ENCODE peak calls at places on chromosome 21, in five cellular contexts. K is uterus, S is neural progenitor cell, I is tibial nerve, E is Peyer's patch. F is an unnamed sample. For H3K4me1, the result is how much of the 10 kb centered on the place peaks cover.

GRCh38 chr21:14843991-14844390 is 220.8 kb downstream of the NRIP1 start:
- DNase-seq in K (no peak), E (no peak), S (no peak), I (no peak), F (no peak)

GRCh38 chr21:33403128-33403785 is at the start of gene IFNGR2:
- DNase-seq in K (no peak), S (peak), I (no peak), E (peak), F (no peak)

GRCh38 chr21:17866590-17866989 is 47.4 kb upstream of the C21orf91 start:
- DNase-seq in E (no peak), I (no peak), S (no peak), K (no peak), F (no peak)

GRCh38 chr21:43956019-43956666 is 56.0 kb upstream of the TRAPPC10 start:
- DNase-seq in K (no peak), S (no peak), I (no peak), E (no peak), F (no peak)

GRCh38 chr21:14523234-14523633 is 22.9 kb downstream of the SAMSN1 start:
- DNase-seq in S (no peak), E (no peak), K (no peak), I (no peak), F (no peak)

GRCh38 chr21:35159881-35160280 is 110.8 kb upstream of the RUNX1 start:
- DNase-seq in S (no peak), K (no peak), E (no peak), I (no peak), F (peak)

GRCh38 chr21:14603202-14603601 is 57.1 kb upstream of the SAMSN1 start:
- DNase-seq in K (no peak), E (no peak), S (no peak), I (no peak), F (peak)

GRCh38 chr21:29300547-29301138 is 1.9 kb downstream of the BACH1 start:
- DNase-seq in E (no peak), I (no peak), K (no peak), S (no peak), F (no peak)

GRCh38 chr21:35843911-35844667 is 216.2 kb downstream of the SETD4 start:
- DNase-seq in E (no peak), K (no peak), I (peak), S (no peak), F (no peak)

GRCh38 chr21:28928578-28929124 is 64.0 kb downstream of the LTN1 start:
- DNase-seq in K (no peak), E (no peak), I (no peak), S (no peak), F (no peak)

GRCh38 chr21:37338671-37339526 is 27.7 kb upstream of the DYRK1A start:
- DNase-seq in S (no peak), K (peak), E (no peak), I (no peak), F (peak)

GRCh38 chr21:43736224-43736883 is 17.4 kb downstream of the PDXK start:
- DNase-seq in I (no peak), K (no peak), E (no peak), S (no peak), F (no peak)

GRCh38 chr21:33268736-33269441 is 2.7 kb downstream of the IL10RB start:
- DNase-seq in K (no peak), E (peak), I (no peak), S (no peak), F (peak)

GRCh38 chr21:32463367-32463766 is 50.9 kb downstream of the EVA1C start:
- DNase-seq in S (no peak), E (no peak), K (peak), I (no peak), F (no peak)

GRCh38 chr21:41777934-41778815 is 11.3 kb upstream of the RIPK4 start:
- DNase-seq in S (peak), I (peak), K (peak), E (peak), F (peak)
- TF ChIP-seq CTCF in S (peak), I (peak), K (peak), E (peak), F (peak)

GRCh38 chr21:45541221-45542039 is 810 bp downstream of the SLC19A1 start:
- DNase-seq in S (no peak), K (peak), I (peak), E (peak), F (no peak)

GRCh38 chr21:45542242-45542666 is at the start of gene SLC19A1:
- DNase-seq in K (peak), S (peak), I (no peak), E (peak), F (no peak)

GRCh38 chr21:45539796-45540600 is 2.2 kb downstream of the SLC19A1 start:
- DNase-seq in S (no peak), E (peak), I (no peak), K (no peak), F (no peak)

GRCh38 chr21:45539046-45539795 is 3.0 kb downstream of the SLC19A1 start:
- DNase-seq in K (peak), E (peak), I (no peak), S (no peak), F (no peak)

GRCh38 chr21:45540601-45540970 is 1.7 kb downstream of the SLC19A1 start:
- DNase-seq in I (no peak), E (peak), S (no peak), K (peak), F (no peak)
- H3K4me1 ChIP-seq in I (under half), E (under half), S (under half), K (under half), F (under half)

DNA sequence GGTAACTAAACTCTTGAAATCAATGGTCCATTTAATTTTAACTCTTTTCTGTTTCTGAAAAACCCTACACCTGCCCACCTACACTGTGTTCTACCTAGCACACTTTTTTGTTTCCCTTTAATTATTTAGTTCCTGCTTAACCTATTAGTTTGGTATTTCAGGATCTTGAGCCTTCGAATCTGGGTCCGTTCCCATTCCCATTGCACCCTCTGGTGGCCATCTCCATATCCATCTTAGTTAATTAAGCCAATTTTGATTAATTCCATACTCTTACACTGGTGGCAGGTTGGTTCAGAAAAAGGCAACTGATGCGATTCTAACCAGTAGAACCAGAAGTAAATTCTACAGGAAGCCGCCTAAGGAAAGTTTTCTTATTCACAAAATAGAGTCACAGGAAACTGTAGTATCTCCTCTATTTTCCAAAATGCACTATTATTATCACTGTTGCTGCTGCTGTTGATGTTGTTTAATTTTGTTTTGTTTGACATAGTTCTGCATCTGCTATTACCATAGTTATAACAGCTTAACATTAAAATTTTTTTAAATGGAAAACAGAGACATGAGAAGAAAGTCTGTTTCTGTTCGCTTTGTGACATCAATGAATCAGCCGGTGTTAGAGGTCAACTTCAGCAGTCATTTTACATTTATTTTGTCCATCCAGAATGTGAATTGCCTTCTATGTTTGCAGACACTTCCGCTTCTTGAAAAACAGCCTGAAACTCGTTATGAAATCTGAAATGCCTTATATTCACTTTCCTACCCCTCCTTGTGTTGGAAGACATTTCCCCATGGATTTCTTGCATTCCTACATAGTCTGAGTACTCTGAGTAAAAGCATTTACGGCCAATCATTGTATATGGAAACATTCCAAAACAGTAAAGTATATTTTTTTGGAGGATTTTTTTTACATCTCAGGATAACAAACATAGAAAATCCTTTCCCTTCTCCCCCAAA is 115.5 kb upstream of the NCAM2 start:
- DNase-seq in I (peak), S (peak), K (no peak), E (no peak), F (peak)
- TF ChIP-seq CTCF in I (peak), S (peak), K (peak), E (peak), F (peak)

GRCh38 chr21:26126168-26126553 is 44.4 kb downstream of the APP start:
- DNase-seq in I (no peak), S (no peak), E (no peak), K (no peak), F (no peak)

GRCh38 chr21:26124896-26125295 is 45.7 kb downstream of the APP start:
- DNase-seq in K (no peak), S (no peak), E (no peak), I (no peak), F (no peak)

GRCh38 chr21:26127918-26128317 is 42.7 kb downstream of the APP start:
- DNase-seq in I (no peak), K (no peak), E (no peak), S (no peak), F (peak)

GRCh38 chr21:26125433-26126167 is 45.0 kb downstream of the APP start:
- DNase-seq in K (no peak), S (no peak), I (no peak), E (no peak), F (no peak)

GRCh38 chr21:26127073-26127814 is 43.3 kb downstream of the APP start:
- DNase-seq in S (no peak), K (no peak), I (no peak), E (no peak), F (no peak)
- H3K4me1 ChIP-seq in S (under half), K (under half), I (under half), E (under half), F (half or more)

GRCh38 chr21:38699048-38699447 is 106.7 kb upstream of the ETS2 start:
- DNase-seq in K (no peak), S (peak), E (no peak), I (no peak), F (no peak)
- TF ChIP-seq CTCF in K (no peak), S (peak), E (no peak), I (no peak), F (peak)